ENCODE peak calls at places on chromosomes 13 and 19, in nine cellular contexts. S is tibial artery; H is left ventricle myocardium inferior; B is astrocyte; L is CD8-positive, alpha-beta T cell; W is neuronal stem cell; O is ascending aorta; V is tibial nerve; Q is heart left ventricle. C is an unnamed sample. For H3K36me3 and H3K4me1, the result is how much of the 10 kb centered on the place peaks cover.

GRCh38 chr13:66887088-66887487 is 343.0 kb downstream of the PCDH9 start:
- DNase-seq in S (no peak), H (no peak), B (peak), L (no peak), W (no peak), O (no peak), V (no peak), Q (no peak), C (no peak)

GRCh38 chr13:93797463-93797862 is 570.9 kb downstream of the GPC6 start:
- DNase-seq in S (no peak), H (no peak), B (no peak), L (no peak), W (no peak), O (no peak), V (no peak), Q (no peak), C (no peak)

GRCh38 chr13:21069561-21070004 is 8.2 kb upstream of the LATS2 start:
- DNase-seq in S (no peak), H (peak), B (peak), L (no peak), W (no peak), O (no peak), V (no peak), Q (peak), C (no peak)

GRCh38 chr13:86155756-86156155 is 356.5 kb upstream of the SLITRK6 start:
- DNase-seq in S (no peak), H (no peak), B (no peak), L (no peak), W (no peak), O (no peak), V (no peak), Q (no peak), C (no peak)

GRCh38 chr19:44869728-44870470 is 21.2 kb upstream of the TOMM40 start:
- DNase-seq in S (peak), H (no peak), B (peak), L (no peak), W (no peak), O (no peak), V (no peak), Q (peak), C (no peak)

GRCh38 chr19:14103310-14103709 is 12.8 kb upstream of the SAMD1 start:
- DNase-seq in S (no peak), H (no peak), B (no peak), L (no peak), W (no peak), O (no peak), V (no peak), Q (peak), C (no peak)

GRCh38 chr13:67013709-67014108 is 216.4 kb downstream of the PCDH9 start:
- DNase-seq in S (no peak), H (no peak), B (no peak), L (no peak), W (no peak), O (no peak), V (no peak), Q (no peak), C (no peak)

GRCh38 chr13:68727165-68727564 is 1380.5 kb upstream of the ATXN8OS start:
- DNase-seq in S (no peak), H (no peak), B (peak), L (no peak), W (no peak), O (no peak), V (no peak), Q (no peak), C (no peak)

GRCh38 chr13:60267498-60268202 is 103.9 kb upstream of the DIAPH3 start:
- DNase-seq in S (no peak), H (no peak), B (peak), L (peak), W (no peak), O (no peak), V (no peak), Q (no peak), C (no peak)

GRCh38 chr13:49503951-49504350 is 8.2 kb downstream of the PHF11 start:
- DNase-seq in S (no peak), H (no peak), B (no peak), L (no peak), W (no peak), O (no peak), V (no peak), Q (no peak), C (no peak)

GRCh38 chr13:113411216-113412023 is 41.9 kb downstream of the ADPRHL1 start:
- DNase-seq in S (peak), H (peak), B (peak), L (no peak), W (no peak), O (no peak), V (no peak), Q (peak), C (no peak)

DNA sequence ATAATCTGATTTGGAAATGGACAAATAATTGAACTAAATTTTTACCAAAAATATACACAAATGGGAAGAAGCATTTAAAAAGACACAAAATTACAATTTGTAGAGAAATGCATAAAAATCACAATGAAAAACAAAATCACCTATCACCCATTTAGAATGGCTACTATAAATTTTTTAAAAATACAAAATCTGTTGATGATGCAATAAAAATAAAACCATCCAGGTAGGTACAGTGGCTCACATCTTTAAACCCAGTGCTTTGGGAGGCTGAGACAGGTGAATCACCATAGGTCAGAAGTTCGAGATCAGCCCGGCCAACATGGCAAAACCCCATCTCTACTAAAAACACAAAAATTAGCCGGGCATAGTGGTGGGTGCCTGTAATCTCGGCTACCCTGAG is 23.5 kb downstream of the ZNF43 start:
- DNase-seq in S (no peak), H (no peak), B (no peak), L (no peak), W (no peak), O (no peak), V (no peak), Q (no peak), C (no peak)
- H3K36me3 ChIP-seq in S (half or more), H (half or more), B (half or more), L (half or more), W (under half), O (half or more), V (half or more), Q (half or more), C (half or more)

DNA sequence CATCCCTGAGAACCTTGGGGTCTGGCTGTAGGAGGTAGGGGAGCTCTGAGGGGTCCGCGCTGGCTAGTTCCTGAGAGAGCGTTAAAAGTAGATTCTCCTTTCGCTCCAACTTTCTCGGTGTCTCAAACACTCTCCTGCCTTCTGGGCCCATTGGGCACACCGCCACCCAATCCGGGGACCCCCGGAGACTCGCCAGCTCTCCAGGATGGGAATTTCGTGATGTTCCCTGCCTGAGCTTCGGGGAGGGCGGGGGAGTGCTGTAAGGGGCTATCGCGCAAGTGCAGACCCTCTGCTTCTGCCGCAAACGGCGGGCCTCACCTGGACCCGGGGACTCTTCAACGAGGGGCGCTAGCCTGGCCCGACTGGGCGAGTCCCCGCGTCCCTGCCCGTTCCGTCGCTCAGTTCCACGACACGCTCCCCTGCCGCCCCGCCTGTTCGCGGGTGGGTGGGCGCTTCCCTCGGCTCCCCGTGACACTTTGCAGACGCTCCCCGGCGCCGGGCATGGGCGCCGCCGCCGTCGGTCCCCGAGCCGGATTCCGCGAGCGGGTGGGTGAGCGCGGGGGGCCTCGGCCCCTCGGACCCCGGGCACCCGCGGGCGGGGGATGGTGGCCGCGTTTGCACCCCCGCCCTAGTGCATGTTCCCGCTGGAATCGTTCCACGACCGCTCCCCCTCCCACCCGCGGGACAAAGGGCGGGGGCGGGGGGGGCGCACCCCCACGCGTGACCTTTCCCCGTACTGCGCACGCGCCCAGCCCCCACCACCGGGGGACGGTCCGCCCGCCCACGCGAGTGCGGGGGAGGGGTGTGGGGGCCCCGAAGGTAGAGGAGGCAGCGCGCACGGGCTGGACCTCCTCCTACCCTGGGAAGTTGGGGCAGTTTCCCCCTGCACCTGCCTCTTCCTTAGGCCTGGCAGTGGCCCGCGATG is at the start of gene CCDC106:
- DNase-seq in S (no peak), H (peak), B (peak), L (peak), W (peak), O (no peak), V (no peak), Q (peak), C (peak)
- H3K27ac ChIP-seq in S (peak), H (peak), B (peak), L (peak), W (peak), O (peak), V (peak), Q (peak), C (peak)

GRCh38 chr19:6270822-6271221 is 9.0 kb downstream of the MLLT1 start:
- DNase-seq in S (no peak), H (no peak), B (no peak), L (no peak), W (no peak), O (no peak), V (no peak), Q (no peak), C (no peak)

GRCh38 chr19:6270076-6270745 is 9.6 kb downstream of the MLLT1 start:
- DNase-seq in S (no peak), H (no peak), B (no peak), L (no peak), W (no peak), O (no peak), V (no peak), Q (no peak), C (no peak)

GRCh38 chr19:6269101-6269886 is 10.5 kb downstream of the MLLT1 start:
- DNase-seq in S (no peak), H (no peak), B (no peak), L (no peak), W (no peak), O (no peak), V (no peak), Q (no peak), C (no peak)

GRCh38 chr19:6267552-6268381 is 12.0 kb downstream of the MLLT1 start:
- DNase-seq in S (no peak), H (no peak), B (peak), L (no peak), W (no peak), O (no peak), V (no peak), Q (no peak), C (no peak)

DNA sequence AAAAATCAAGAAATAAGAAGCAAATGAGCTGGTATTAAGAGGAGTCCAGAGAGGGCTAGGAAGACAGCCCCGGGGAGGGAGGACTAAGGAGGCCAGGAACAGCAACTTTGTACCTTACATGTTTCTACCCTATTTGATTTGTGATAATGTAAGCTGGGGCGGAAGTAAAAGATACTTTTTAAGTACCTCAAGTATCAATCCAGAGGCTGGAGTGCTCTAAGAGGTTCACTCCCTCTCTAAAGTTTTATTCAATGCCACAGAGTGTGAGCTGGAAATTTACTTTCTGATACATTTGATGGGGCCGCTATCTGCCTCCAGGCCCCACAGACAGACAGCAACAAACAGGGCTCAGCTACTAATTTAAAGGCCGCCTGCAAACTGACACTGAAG is 11.4 kb downstream of the MLLT1 start:
- DNase-seq in S (no peak), H (no peak), B (no peak), L (no peak), W (no peak), O (no peak), V (no peak), Q (no peak), C (no peak)
- H3K4me1 ChIP-seq in S (under half), H (half or more), B (under half), L (under half), W (under half), O (under half), V (under half), Q (under half), C (under half)

DNA sequence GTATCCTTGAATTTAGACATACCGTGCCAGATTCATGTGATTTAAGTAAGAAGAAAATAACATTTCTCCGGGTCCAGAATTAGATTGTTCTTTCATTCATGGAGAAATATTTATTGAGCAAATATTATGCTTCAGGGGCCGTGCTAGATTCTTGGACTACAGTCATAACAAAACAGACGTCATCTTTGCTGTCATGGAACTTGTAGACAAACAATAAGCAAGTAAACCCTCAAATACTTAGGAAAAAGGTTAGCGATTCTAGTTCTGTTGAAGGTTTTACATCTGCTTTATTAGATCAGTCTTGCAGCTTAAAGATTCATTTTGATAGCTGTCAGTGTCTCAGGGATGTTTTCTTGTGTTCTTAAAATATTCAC is 16.9 kb downstream of the ZNF507 start:
- DNase-seq in S (no peak), H (no peak), B (no peak), L (no peak), W (no peak), O (no peak), V (no peak), Q (no peak), C (no peak)
- H3K36me3 ChIP-seq in S (under half), H (half or more), B (under half), L (under half), W (under half), O (under half), V (half or more), Q (half or more), C (under half)

GRCh38 chr19:18967358-18968146 is 26.5 kb upstream of the HOMER3 start:
- DNase-seq in S (peak), H (peak), B (peak), L (no peak), W (no peak), O (peak), V (peak), Q (peak), C (peak)
- H3K27ac ChIP-seq in S (peak), H (peak), B (no peak), L (no peak), W (no peak), O (peak), V (peak), Q (no peak), C (no peak)

DNA sequence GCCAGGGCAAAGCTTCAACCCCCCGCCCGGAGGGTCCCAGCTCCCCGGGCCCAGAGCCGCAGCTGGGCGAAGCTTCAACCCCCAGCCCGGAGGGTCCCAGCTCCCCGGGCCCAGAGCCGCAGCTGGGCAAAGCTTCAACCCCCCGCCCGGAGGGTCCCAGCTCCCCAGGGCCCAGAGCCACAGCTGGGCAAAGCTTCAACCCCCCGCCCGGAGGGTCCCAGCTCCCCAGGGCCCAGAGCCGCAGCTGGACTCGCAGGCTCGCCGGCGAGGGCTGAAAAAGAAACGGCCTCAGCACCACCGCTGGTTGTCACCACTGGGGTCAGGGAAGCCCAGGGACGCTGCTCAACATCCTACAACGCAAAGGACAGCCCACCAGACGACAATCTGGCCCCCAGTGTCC is 5.2 kb downstream of the REXO1 start:
- DNase-seq in S (no peak), H (no peak), B (no peak), L (no peak), W (no peak), O (no peak), V (no peak), Q (no peak), C (no peak)
- H3K4me1 ChIP-seq in S (under half), H (half or more), B (under half), L (half or more), W (under half), O (under half), V (under half), Q (under half), C (under half)

GRCh38 chr19:4690362-4690761 is 20.2 kb upstream of the MYDGF start:
- DNase-seq in S (no peak), H (no peak), B (no peak), L (no peak), W (no peak), O (no peak), V (no peak), Q (no peak), C (no peak)
- H3K36me3 ChIP-seq in S (half or more), H (half or more), B (under half), L (under half), W (under half), O (half or more), V (half or more), Q (half or more), C (under half)

GRCh38 chr19:47619763-47620162 is 10.8 kb downstream of the BICRA start:
- DNase-seq in S (no peak), H (no peak), B (peak), L (no peak), W (no peak), O (no peak), V (no peak), Q (no peak), C (no peak)
- H3K27ac ChIP-seq in S (no peak), H (peak), B (no peak), L (no peak), W (no peak), O (no peak), V (peak), Q (no peak), C (no peak)

GRCh38 chr13:105342421-105342820 is 1193.0 kb downstream of the EFNB2 start:
- DNase-seq in S (no peak), H (no peak), B (peak), L (no peak), W (no peak), O (no peak), V (no peak), Q (no peak), C (no peak)

GRCh38 chr13:105341256-105341655 is 1194.2 kb downstream of the EFNB2 start:
- DNase-seq in S (no peak), H (no peak), B (no peak), L (no peak), W (no peak), O (no peak), V (no peak), Q (no peak), C (no peak)

GRCh38 chr13:105341758-105342157 is 1193.7 kb downstream of the EFNB2 start:
- DNase-seq in S (no peak), H (no peak), B (no peak), L (no peak), W (no peak), O (no peak), V (no peak), Q (no peak), C (no peak)

GRCh38 chr13:105345116-105345515 is 1190.3 kb downstream of the EFNB2 start:
- DNase-seq in S (no peak), H (no peak), B (no peak), L (no peak), W (no peak), O (no peak), V (no peak), Q (no peak), C (no peak)

GRCh38 chr13:105343134-105343806 is 1192.2 kb downstream of the EFNB2 start:
- DNase-seq in S (no peak), H (no peak), B (peak), L (no peak), W (no peak), O (no peak), V (no peak), Q (no peak), C (no peak)
- H3K4me1 ChIP-seq in S (under half), H (under half), B (under half), L (under half), W (under half), O (under half), V (under half), Q (under half), C (under half)

C was measured in lung.